ENCODE peak calls at places on chromosomes 4 and X, in five cellular contexts. One of them, this sample, is unnamed.
A peak's percentile ranks its signal among the peaks of the same experiment; 100 is the strongest.

GRCh38 chr4:6887591-6888371 is 21.8 kb upstream of the TBC1D14 start:
- DNase-seq in CD8-positive, alpha-beta memory T cell: no peak
- DNase-seq in upper lobe of right lung: peak; percentile 64
- DNase-seq in tibial artery: peak; percentile 64
- DNase-seq in right lobe of liver: no peak
- DNase-seq in this sample: peak; percentile 45

GRCh38 chr4:3766791-3767561 is 791 bp downstream of the ADRA2C start:
- DNase-seq in tibial artery: peak; percentile 82
- DNase-seq in upper lobe of right lung: no peak
- DNase-seq in right lobe of liver: no peak
- DNase-seq in CD8-positive, alpha-beta memory T cell: no peak
- DNase-seq in this sample: no peak

GRCh38 chrX:124274438-124275166 is 57.9 kb upstream of the TEX13D start:
- DNase-seq in CD8-positive, alpha-beta memory T cell: no peak
- DNase-seq in tibial artery: no peak
- DNase-seq in upper lobe of right lung: no peak
- DNase-seq in right lobe of liver: no peak
- DNase-seq in this sample: no peak

GRCh38 chrX:153649178-153649914 is 2.3 kb downstream of the DUSP9 start:
- DNase-seq in upper lobe of right lung: peak; percentile 77
- DNase-seq in CD8-positive, alpha-beta memory T cell: peak; percentile 34
- DNase-seq in tibial artery: peak; percentile 27
- DNase-seq in right lobe of liver: peak; percentile 54
- DNase-seq in this sample: peak; percentile 74

GRCh38 chr4:156596026-156596425 is 375.6 kb downstream of the PDGFC start:
- DNase-seq in right lobe of liver: no peak
- DNase-seq in tibial artery: no peak
- DNase-seq in CD8-positive, alpha-beta memory T cell: no peak
- DNase-seq in upper lobe of right lung: no peak
- DNase-seq in this sample: no peak

GRCh38 chr4:25424539-25425228 is 47.6 kb downstream of the ANAPC4 start:
- DNase-seq in right lobe of liver: peak; percentile 79
- DNase-seq in upper lobe of right lung: peak; percentile 53
- DNase-seq in tibial artery: no peak
- DNase-seq in CD8-positive, alpha-beta memory T cell: no peak
- DNase-seq in this sample: no peak

GRCh38 chr4:141417387-141417786 is 196.7 kb downstream of the ZNF330 start:
- DNase-seq in right lobe of liver: no peak
- DNase-seq in CD8-positive, alpha-beta memory T cell: no peak
- DNase-seq in upper lobe of right lung: no peak
- DNase-seq in tibial artery: no peak
- DNase-seq in this sample: no peak

GRCh38 chr4:102387552-102388150 is 42.4 kb upstream of the SLC39A8 start:
- DNase-seq in right lobe of liver: no peak
- DNase-seq in upper lobe of right lung: no peak
- DNase-seq in tibial artery: no peak
- DNase-seq in CD8-positive, alpha-beta memory T cell: no peak
- DNase-seq in this sample: no peak

GRCh38 chrX:16033336-16033735 is 90.0 kb upstream of the GRPR start:
- DNase-seq in upper lobe of right lung: no peak
- DNase-seq in right lobe of liver: no peak
- DNase-seq in tibial artery: no peak
- DNase-seq in CD8-positive, alpha-beta memory T cell: no peak
- DNase-seq in this sample: no peak

GRCh38 chr4:140242357-140243284 is 88.6 kb upstream of the MAML3 start:
- DNase-seq in upper lobe of right lung: no peak
- DNase-seq in right lobe of liver: no peak
- DNase-seq in tibial artery: no peak
- DNase-seq in CD8-positive, alpha-beta memory T cell: peak; percentile 11
- DNase-seq in this sample: peak; percentile 58

GRCh38 chr4:1204828-1205591 is 32.6 kb upstream of the SPON2 start:
- DNase-seq in CD8-positive, alpha-beta memory T cell: no peak
- DNase-seq in right lobe of liver: peak; percentile 96
- DNase-seq in upper lobe of right lung: peak; percentile 63
- DNase-seq in tibial artery: peak; percentile 63
- DNase-seq in this sample: peak; percentile 46

GRCh38 chr4:122687450-122688121 is 44.9 kb upstream of the BBS12 start:
- DNase-seq in upper lobe of right lung: no peak
- DNase-seq in CD8-positive, alpha-beta memory T cell: no peak
- DNase-seq in tibial artery: no peak
- DNase-seq in right lobe of liver: no peak
- DNase-seq in this sample: no peak

GRCh38 chrX:148381603-148382002 is 118.8 kb upstream of the AFF2 start:
- DNase-seq in tibial artery: no peak
- DNase-seq in CD8-positive, alpha-beta memory T cell: no peak
- DNase-seq in upper lobe of right lung: no peak
- DNase-seq in right lobe of liver: no peak
- DNase-seq in this sample: no peak

GRCh38 chrX:17740137-17741122 is 3.1 kb downstream of the SCML1 start:
- DNase-seq in CD8-positive, alpha-beta memory T cell: no peak
- DNase-seq in upper lobe of right lung: no peak
- DNase-seq in tibial artery: no peak
- DNase-seq in right lobe of liver: no peak
- DNase-seq in this sample: no peak

GRCh38 chr4:181289203-181289602 is 954.0 kb upstream of the TENM3 start:
- DNase-seq in tibial artery: no peak
- DNase-seq in upper lobe of right lung: no peak
- DNase-seq in CD8-positive, alpha-beta memory T cell: no peak
- DNase-seq in right lobe of liver: no peak
- DNase-seq in this sample: no peak

GRCh38 chr4:10164877-10165283 is 48.3 kb upstream of the WDR1 start:
- DNase-seq in CD8-positive, alpha-beta memory T cell: no peak
- DNase-seq in right lobe of liver: no peak
- DNase-seq in tibial artery: peak; percentile 66
- DNase-seq in upper lobe of right lung: no peak
- DNase-seq in this sample: no peak

GRCh38 chr4:13088726-13089658 is 395.1 kb downstream of the RAB28 start:
- DNase-seq in upper lobe of right lung: no peak
- DNase-seq in tibial artery: no peak
- DNase-seq in right lobe of liver: no peak
- DNase-seq in CD8-positive, alpha-beta memory T cell: no peak
- DNase-seq in this sample: no peak

GRCh38 chrX:48909703-48910102 is 1.7 kb downstream of the SLC35A2 start:
- DNase-seq in upper lobe of right lung: no peak
- DNase-seq in right lobe of liver: no peak
- DNase-seq in CD8-positive, alpha-beta memory T cell: no peak
- DNase-seq in tibial artery: no peak
- DNase-seq in this sample: no peak

GRCh38 chrX:100864967-100865366 is 9.2 kb downstream of the NOX1 start:
- DNase-seq in right lobe of liver: no peak
- DNase-seq in upper lobe of right lung: no peak
- DNase-seq in CD8-positive, alpha-beta memory T cell: no peak
- DNase-seq in tibial artery: no peak
- DNase-seq in this sample: no peak

GRCh38 chr4:163895369-163896005 is 401.0 kb downstream of the TMA16 start:
- DNase-seq in upper lobe of right lung: no peak
- DNase-seq in tibial artery: no peak
- DNase-seq in CD8-positive, alpha-beta memory T cell: peak; percentile 38
- DNase-seq in right lobe of liver: no peak
- DNase-seq in this sample: no peak

GRCh38 chr4:163892417-163892816 is 397.9 kb downstream of the TMA16 start:
- DNase-seq in upper lobe of right lung: no peak
- DNase-seq in CD8-positive, alpha-beta memory T cell: no peak
- DNase-seq in right lobe of liver: no peak
- DNase-seq in tibial artery: no peak
- DNase-seq in this sample: no peak
- H3K4me3 ChIP-seq in upper lobe of right lung: no peak overlapping the region
- H3K4me3 ChIP-seq in CD8-positive, alpha-beta memory T cell: no peak overlapping the region
- H3K4me3 ChIP-seq in right lobe of liver: no peak overlapping the region
- H3K4me3 ChIP-seq in tibial artery: no peak overlapping the region
- H3K4me3 ChIP-seq in this sample: no peak overlapping the region

DNA sequence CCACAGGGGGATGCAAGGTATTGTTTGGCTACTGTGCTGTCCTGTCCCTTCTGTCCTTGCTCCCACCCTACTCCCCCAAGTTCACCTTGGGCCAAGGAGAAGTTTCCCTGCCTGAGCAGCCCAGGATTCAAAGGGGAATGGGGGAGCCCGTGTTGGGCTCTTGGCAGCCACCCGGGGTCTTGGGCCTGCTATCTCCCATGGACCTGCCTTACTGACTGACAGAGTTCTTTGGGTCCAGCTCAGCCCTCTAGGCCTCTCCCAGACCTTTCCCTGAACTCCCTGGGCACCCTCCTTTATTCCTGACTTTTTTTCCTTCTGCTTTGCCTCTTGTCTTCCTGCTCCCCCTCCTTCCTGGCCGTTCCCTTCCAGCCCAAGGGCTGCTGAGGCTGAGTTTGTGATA is 67.4 kb downstream of the STARD8 start:
- DNase-seq in upper lobe of right lung: no peak
- DNase-seq in right lobe of liver: no peak
- DNase-seq in tibial artery: no peak
- DNase-seq in CD8-positive, alpha-beta memory T cell: no peak
- DNase-seq in this sample: peak; percentile 11
- H3K4me1 ChIP-seq in upper lobe of right lung: no peaks in the 10 kb centered on the region
- H3K4me1 ChIP-seq in right lobe of liver: no peaks in the 10 kb centered on the region
- H3K4me1 ChIP-seq in tibial artery: no peaks in the 10 kb centered on the region
- H3K4me1 ChIP-seq in CD8-positive, alpha-beta memory T cell: no peaks in the 10 kb centered on the region
- H3K4me1 ChIP-seq in this sample: no peaks in the 10 kb centered on the region

GRCh38 chr4:81314196-81314896 is 99.3 kb upstream of the PRKG2 start:
- DNase-seq in CD8-positive, alpha-beta memory T cell: no peak
- DNase-seq in tibial artery: no peak
- DNase-seq in right lobe of liver: no peak
- DNase-seq in upper lobe of right lung: no peak
- DNase-seq in this sample: no peak
- H3K4me3 ChIP-seq in CD8-positive, alpha-beta memory T cell: no peak overlapping the region
- H3K4me3 ChIP-seq in tibial artery: no peak overlapping the region
- H3K4me3 ChIP-seq in right lobe of liver: no peak overlapping the region
- H3K4me3 ChIP-seq in upper lobe of right lung: no peak overlapping the region
- H3K4me3 ChIP-seq in this sample: no peak overlapping the region

DNA sequence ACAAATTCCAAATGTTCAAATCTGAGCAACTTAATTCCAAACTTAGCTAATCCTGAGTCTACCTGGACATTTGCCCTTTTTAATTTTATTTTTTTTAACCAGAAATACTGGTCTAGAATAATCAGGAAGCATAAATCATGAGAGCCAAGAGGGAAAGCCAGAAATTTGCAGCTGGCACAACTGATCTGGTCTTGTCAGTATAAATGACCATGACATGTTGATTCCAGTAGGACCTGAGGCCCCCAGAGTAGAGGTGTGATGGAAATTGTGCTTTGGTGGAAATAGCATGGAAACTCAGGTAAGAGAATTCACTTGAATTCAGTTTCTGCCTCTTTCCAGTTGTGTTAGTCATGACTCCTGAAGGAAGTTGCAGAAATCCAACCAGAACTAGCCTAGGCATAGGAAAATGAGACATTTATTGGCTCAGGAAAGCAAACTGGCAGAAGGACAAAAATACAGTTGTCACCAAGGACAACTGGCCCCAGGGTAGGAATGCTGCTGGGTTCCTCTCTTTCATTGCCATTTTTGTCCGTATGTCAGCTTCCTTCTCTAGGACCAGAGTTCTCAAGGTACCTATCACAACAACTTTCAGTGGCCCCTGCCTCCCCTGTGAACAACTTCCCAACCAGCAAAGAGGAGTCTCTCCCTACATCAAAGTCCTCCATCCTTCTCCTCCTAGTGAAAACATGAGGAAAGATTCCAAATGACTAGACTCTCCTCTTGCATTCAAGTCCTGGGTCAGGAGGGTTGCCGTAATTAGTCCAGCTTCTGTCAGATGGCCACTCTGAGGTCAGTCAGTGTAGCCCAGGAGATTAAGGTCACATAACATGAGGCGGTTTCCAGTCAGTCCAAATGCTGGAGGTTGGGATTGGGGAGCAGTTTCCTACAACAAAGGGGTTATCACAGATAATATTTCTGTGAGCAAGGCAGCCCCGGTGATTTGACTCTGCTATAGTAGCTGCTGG is 29.3 kb upstream of the MYOZ2 start:
- DNase-seq in tibial artery: no peak
- DNase-seq in upper lobe of right lung: no peak
- DNase-seq in right lobe of liver: no peak
- DNase-seq in CD8-positive, alpha-beta memory T cell: no peak
- DNase-seq in this sample: no peak
- H3K4me1 ChIP-seq in tibial artery: no peaks in the 10 kb centered on the region
- H3K4me1 ChIP-seq in upper lobe of right lung: peaks cover 10% of the 10 kb centered on the region
- H3K4me1 ChIP-seq in right lobe of liver: no peaks in the 10 kb centered on the region
- H3K4me1 ChIP-seq in CD8-positive, alpha-beta memory T cell: no peaks in the 10 kb centered on the region
- H3K4me1 ChIP-seq in this sample: peaks cover 10% of the 10 kb centered on the region

GRCh38 chr4:144360394-144360793 is 219.9 kb upstream of the GYPA start:
- DNase-seq in tibial artery: no peak
- DNase-seq in right lobe of liver: no peak
- DNase-seq in upper lobe of right lung: no peak
- DNase-seq in CD8-positive, alpha-beta memory T cell: no peak
- DNase-seq in this sample: no peak

GRCh38 chr4:144356941-144357381 is 216.4 kb upstream of the GYPA start:
- DNase-seq in upper lobe of right lung: no peak
- DNase-seq in tibial artery: no peak
- DNase-seq in right lobe of liver: no peak
- DNase-seq in CD8-positive, alpha-beta memory T cell: no peak
- DNase-seq in this sample: no peak

GRCh38 chr4:144357970-144358369 is 217.5 kb upstream of the GYPA start:
- DNase-seq in CD8-positive, alpha-beta memory T cell: no peak
- DNase-seq in tibial artery: no peak
- DNase-seq in upper lobe of right lung: no peak
- DNase-seq in right lobe of liver: no peak
- DNase-seq in this sample: no peak

GRCh38 chr4:144353240-144353639 is 212.7 kb upstream of the GYPA start:
- DNase-seq in right lobe of liver: no peak
- DNase-seq in tibial artery: no peak
- DNase-seq in upper lobe of right lung: no peak
- DNase-seq in CD8-positive, alpha-beta memory T cell: no peak
- DNase-seq in this sample: no peak

GRCh38 chr4:144355809-144356757 is 215.6 kb upstream of the GYPA start:
- DNase-seq in tibial artery: no peak
- DNase-seq in right lobe of liver: no peak
- DNase-seq in upper lobe of right lung: no peak
- DNase-seq in CD8-positive, alpha-beta memory T cell: no peak
- DNase-seq in this sample: no peak
- H3K4me3 ChIP-seq in tibial artery: no peak overlapping the region
- H3K4me3 ChIP-seq in right lobe of liver: no peak overlapping the region
- H3K4me3 ChIP-seq in upper lobe of right lung: no peak overlapping the region
- H3K4me3 ChIP-seq in CD8-positive, alpha-beta memory T cell: no peak overlapping the region
- H3K4me3 ChIP-seq in this sample: no peak overlapping the region

DNA sequence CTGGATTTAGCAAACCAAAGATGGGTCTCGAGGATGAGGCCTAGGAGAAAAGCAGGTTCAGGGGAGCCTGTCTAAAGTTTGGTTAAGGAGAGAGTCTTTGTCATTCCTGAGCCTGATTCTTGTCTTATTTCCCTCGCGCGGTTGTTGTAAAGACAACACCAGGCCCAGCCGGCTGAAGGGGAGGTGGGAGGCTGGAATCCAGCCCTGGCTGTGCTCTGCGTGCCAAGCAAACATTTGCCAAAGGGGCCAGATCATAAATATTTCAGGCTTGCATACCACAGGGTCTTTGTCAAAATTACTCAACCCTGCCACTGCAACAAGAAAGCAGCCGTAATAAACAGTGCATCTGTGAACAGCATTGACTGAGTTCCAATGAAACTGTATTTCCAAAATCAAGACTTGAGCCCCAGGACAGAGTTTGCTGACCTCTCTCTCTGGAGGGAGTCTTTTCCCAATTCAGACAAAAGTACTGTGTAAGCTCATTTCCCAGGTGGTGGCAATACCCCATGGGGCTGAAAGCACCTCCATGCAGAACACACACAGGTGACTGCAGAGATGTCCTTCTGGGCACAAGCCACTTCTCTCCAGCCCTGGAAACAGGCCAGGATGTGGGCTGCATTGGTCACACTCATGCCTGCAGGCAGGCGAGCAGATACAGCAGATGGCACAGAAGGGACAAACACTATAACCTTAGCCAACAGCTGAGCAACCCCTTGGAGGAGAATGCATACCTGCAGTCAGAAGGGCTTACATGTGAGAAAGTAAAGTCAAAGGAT is 320.3 kb downstream of the STK32B start:
- DNase-seq in upper lobe of right lung: no peak
- DNase-seq in tibial artery: no peak
- DNase-seq in CD8-positive, alpha-beta memory T cell: no peak
- DNase-seq in right lobe of liver: no peak
- DNase-seq in this sample: no peak
- H3K4me1 ChIP-seq in upper lobe of right lung: no peaks in the 10 kb centered on the region
- H3K4me1 ChIP-seq in tibial artery: no peaks in the 10 kb centered on the region
- H3K4me1 ChIP-seq in CD8-positive, alpha-beta memory T cell: no peaks in the 10 kb centered on the region
- H3K4me1 ChIP-seq in right lobe of liver: no peaks in the 10 kb centered on the region
- H3K4me1 ChIP-seq in this sample: no peaks in the 10 kb centered on the region

This sample was measured in upper lobe of left lung.